ENCODE peak calls at places on chromosomes 2 and 18, in six cellular contexts. One of them, this sample, is unnamed.

GRCh38 chr2:234286118-234286598 is 210.7 kb downstream of the ARL4C start:
- DNase-seq in sciatic nerve: no peak
- DNase-seq in IMR-90: peak; percentile 71
- DNase-seq in effector memory CD4-positive, alpha-beta T cell: no peak
- DNase-seq in lower lobe of right lung: no peak
- DNase-seq in H9: no peak
- DNase-seq in this sample: no peak

GRCh38 chr18:65415167-65415566 is 335.6 kb upstream of the CDH7 start:
- DNase-seq in sciatic nerve: no peak
- DNase-seq in IMR-90: no peak
- DNase-seq in effector memory CD4-positive, alpha-beta T cell: no peak
- DNase-seq in lower lobe of right lung: no peak
- DNase-seq in H9: no peak
- DNase-seq in this sample: no peak

GRCh38 chr2:205959528-205959927 is 126.4 kb downstream of the INO80D start:
- DNase-seq in sciatic nerve: no peak
- DNase-seq in IMR-90: no peak
- DNase-seq in effector memory CD4-positive, alpha-beta T cell: no peak
- DNase-seq in lower lobe of right lung: no peak
- DNase-seq in H9: no peak
- DNase-seq in this sample: no peak

GRCh38 chr2:191297031-191297430 is 51.8 kb downstream of the MYO1B start:
- DNase-seq in sciatic nerve: no peak
- DNase-seq in IMR-90: peak; percentile 22
- DNase-seq in effector memory CD4-positive, alpha-beta T cell: no peak
- DNase-seq in lower lobe of right lung: no peak
- DNase-seq in H9: no peak
- DNase-seq in this sample: no peak

GRCh38 chr2:200851398-200852248 is 12.8 kb downstream of the CLK1 start:
- DNase-seq in sciatic nerve: no peak
- DNase-seq in IMR-90: no peak
- DNase-seq in effector memory CD4-positive, alpha-beta T cell: no peak
- DNase-seq in lower lobe of right lung: no peak
- DNase-seq in H9: no peak
- DNase-seq in this sample: no peak

GRCh38 chr2:144554811-144555210 is 34.9 kb upstream of the ZEB2 start:
- DNase-seq in sciatic nerve: no peak
- DNase-seq in IMR-90: no peak
- DNase-seq in effector memory CD4-positive, alpha-beta T cell: no peak
- DNase-seq in lower lobe of right lung: no peak
- DNase-seq in H9: no peak
- DNase-seq in this sample: no peak

GRCh38 chr2:215460682-215461081 is 24.8 kb upstream of the FN1 start:
- DNase-seq in sciatic nerve: no peak
- DNase-seq in IMR-90: peak; percentile 97
- DNase-seq in effector memory CD4-positive, alpha-beta T cell: no peak
- DNase-seq in lower lobe of right lung: no peak
- DNase-seq in H9: no peak
- DNase-seq in this sample: no peak

GRCh38 chr2:143254108-143254507 is 124.9 kb downstream of the ARHGAP15 start:
- DNase-seq in sciatic nerve: no peak
- DNase-seq in IMR-90: no peak
- DNase-seq in effector memory CD4-positive, alpha-beta T cell: no peak
- DNase-seq in lower lobe of right lung: no peak
- DNase-seq in H9: no peak
- DNase-seq in this sample: no peak

GRCh38 chr18:63788447-63789096 is 13.4 kb downstream of the SERPINB7 start:
- DNase-seq in sciatic nerve: no peak
- DNase-seq in IMR-90: peak; percentile 96
- DNase-seq in effector memory CD4-positive, alpha-beta T cell: no peak
- DNase-seq in lower lobe of right lung: no peak
- DNase-seq in H9: no peak
- DNase-seq in this sample: no peak

GRCh38 chr2:72579595-72580180 is 246.1 kb downstream of the EXOC6B start:
- DNase-seq in sciatic nerve: no peak
- DNase-seq in IMR-90: peak; percentile 64
- DNase-seq in effector memory CD4-positive, alpha-beta T cell: no peak
- DNase-seq in lower lobe of right lung: no peak
- DNase-seq in H9: no peak
- DNase-seq in this sample: peak; percentile 24

GRCh38 chr2:113757059-113757657 is 716 bp upstream of the SLC35F5 start:
- DNase-seq in sciatic nerve: no peak
- DNase-seq in IMR-90: no peak
- DNase-seq in effector memory CD4-positive, alpha-beta T cell: no peak
- DNase-seq in lower lobe of right lung: peak; percentile 45
- DNase-seq in H9: no peak
- DNase-seq in this sample: no peak

GRCh38 chr2:84201158-84201557 is 257.9 kb downstream of the SUCLG1 start:
- DNase-seq in sciatic nerve: no peak
- DNase-seq in IMR-90: no peak
- DNase-seq in effector memory CD4-positive, alpha-beta T cell: no peak
- DNase-seq in lower lobe of right lung: no peak
- DNase-seq in H9: no peak
- DNase-seq in this sample: no peak

GRCh38 chr2:170012773-170013172 is 165.2 kb upstream of the MYO3B start:
- DNase-seq in sciatic nerve: no peak
- DNase-seq in IMR-90: no peak
- DNase-seq in effector memory CD4-positive, alpha-beta T cell: no peak
- DNase-seq in lower lobe of right lung: no peak
- DNase-seq in H9: no peak
- DNase-seq in this sample: no peak

GRCh38 chr2:174842496-174842895 is 78.2 kb upstream of the CHRNA1 start:
- DNase-seq in sciatic nerve: no peak
- DNase-seq in IMR-90: no peak
- DNase-seq in effector memory CD4-positive, alpha-beta T cell: no peak
- DNase-seq in lower lobe of right lung: no peak
- DNase-seq in H9: no peak
- DNase-seq in this sample: no peak

GRCh38 chr2:1495676-1496393 is 82.6 kb downstream of the TPO start:
- DNase-seq in sciatic nerve: peak; percentile 13
- DNase-seq in IMR-90: no peak
- DNase-seq in effector memory CD4-positive, alpha-beta T cell: no peak
- DNase-seq in lower lobe of right lung: no peak
- DNase-seq in H9: no peak
- DNase-seq in this sample: no peak

GRCh38 chr18:79875931-79876461 is 75.5 kb downstream of the SLC66A2 start:
- DNase-seq in sciatic nerve: no peak
- DNase-seq in IMR-90: no peak
- DNase-seq in effector memory CD4-positive, alpha-beta T cell: no peak
- DNase-seq in lower lobe of right lung: no peak
- DNase-seq in H9: no peak
- DNase-seq in this sample: no peak

GRCh38 chr18:57727952-57728807 is 74.9 kb downstream of the ATP8B1 start:
- DNase-seq in sciatic nerve: no peak
- DNase-seq in IMR-90: peak; percentile 47
- DNase-seq in effector memory CD4-positive, alpha-beta T cell: no peak
- DNase-seq in lower lobe of right lung: no peak
- DNase-seq in H9: no peak
- DNase-seq in this sample: no peak

GRCh38 chr2:142104134-142104758 is 26.6 kb downstream of the LRP1B start:
- DNase-seq in sciatic nerve: no peak
- DNase-seq in IMR-90: no peak
- DNase-seq in effector memory CD4-positive, alpha-beta T cell: no peak
- DNase-seq in lower lobe of right lung: no peak
- DNase-seq in H9: no peak
- DNase-seq in this sample: no peak